ENCODE peak calls at places on chromosomes 4 and X, in nine cellular contexts. One of them, this sample, is unnamed.

GRCh38 chr4:107897823-107898222 is 33.5 kb upstream of the CYP2U1 start:
- DNase-seq in H54: no peak
- DNase-seq in stomach: no peak
- DNase-seq in ovary: no peak
- DNase-seq in lower leg skin: no peak
- DNase-seq in transverse colon: no peak
- DNase-seq in HepG2: no peak
- DNase-seq in tibial nerve: no peak
- DNase-seq in Peyer's patch: no peak
- DNase-seq in this sample: no peak

GRCh38 chrX:154890990-154891639 is 5.0 kb downstream of the F8A1 start:
- DNase-seq in H54: no peak
- DNase-seq in stomach: no peak
- DNase-seq in ovary: no peak
- DNase-seq in lower leg skin: no peak
- DNase-seq in transverse colon: no peak
- DNase-seq in HepG2: no peak
- DNase-seq in tibial nerve: no peak
- DNase-seq in Peyer's patch: no peak
- DNase-seq in this sample: no peak

GRCh38 chrX:35040871-35041270 is 98.3 kb downstream of the FAM47B start:
- DNase-seq in H54: no peak
- DNase-seq in stomach: no peak
- DNase-seq in ovary: no peak
- DNase-seq in lower leg skin: no peak
- DNase-seq in transverse colon: no peak
- DNase-seq in HepG2: no peak
- DNase-seq in tibial nerve: no peak
- DNase-seq in Peyer's patch: no peak
- DNase-seq in this sample: no peak

GRCh38 chr4:25367004-25367621 is 9.9 kb upstream of the ANAPC4 start:
- DNase-seq in H54: no peak
- DNase-seq in stomach: no peak
- DNase-seq in ovary: no peak
- DNase-seq in lower leg skin: no peak
- DNase-seq in transverse colon: no peak
- DNase-seq in HepG2: no peak
- DNase-seq in tibial nerve: no peak
- DNase-seq in Peyer's patch: no peak
- DNase-seq in this sample: peak; percentile 74

GRCh38 chrX:136176399-136176825 is 29.1 kb downstream of the FHL1 start:
- DNase-seq in H54: no peak
- DNase-seq in stomach: no peak
- DNase-seq in ovary: peak; percentile 33
- DNase-seq in lower leg skin: no peak
- DNase-seq in transverse colon: no peak
- DNase-seq in HepG2: no peak
- DNase-seq in tibial nerve: no peak
- DNase-seq in Peyer's patch: no peak
- DNase-seq in this sample: no peak

GRCh38 chr4:113641025-113641431 is 120.5 kb downstream of the CAMK2D start:
- DNase-seq in H54: no peak
- DNase-seq in stomach: no peak
- DNase-seq in ovary: no peak
- DNase-seq in lower leg skin: no peak
- DNase-seq in transverse colon: no peak
- DNase-seq in HepG2: peak; percentile 89
- DNase-seq in tibial nerve: no peak
- DNase-seq in Peyer's patch: no peak
- DNase-seq in this sample: no peak

GRCh38 chr4:72314869-72315268 is 254.2 kb downstream of the ADAMTS3 start:
- DNase-seq in H54: no peak
- DNase-seq in stomach: no peak
- DNase-seq in ovary: no peak
- DNase-seq in lower leg skin: peak; percentile 20
- DNase-seq in transverse colon: no peak
- DNase-seq in HepG2: no peak
- DNase-seq in tibial nerve: no peak
- DNase-seq in Peyer's patch: no peak
- DNase-seq in this sample: peak; percentile 6

GRCh38 chrX:66013195-66013816 is 26.6 kb downstream of the VSIG4 start:
- DNase-seq in H54: no peak
- DNase-seq in stomach: no peak
- DNase-seq in ovary: no peak
- DNase-seq in lower leg skin: no peak
- DNase-seq in transverse colon: no peak
- DNase-seq in HepG2: no peak
- DNase-seq in tibial nerve: no peak
- DNase-seq in Peyer's patch: peak; percentile 44
- DNase-seq in this sample: no peak

GRCh38 chr4:1508161-1509160 is 102.2 kb upstream of the NKX1-1 start:
- DNase-seq in H54: no peak
- DNase-seq in stomach: no peak
- DNase-seq in ovary: no peak
- DNase-seq in lower leg skin: no peak
- DNase-seq in transverse colon: no peak
- DNase-seq in HepG2: no peak
- DNase-seq in tibial nerve: no peak
- DNase-seq in Peyer's patch: no peak
- DNase-seq in this sample: no peak

GRCh38 chrX:10833299-10834169 is 213.1 kb upstream of the MID1 start:
- DNase-seq in H54: no peak
- DNase-seq in stomach: peak; percentile 58
- DNase-seq in ovary: peak; percentile 11
- DNase-seq in lower leg skin: peak; percentile 13
- DNase-seq in transverse colon: peak; percentile 70
- DNase-seq in HepG2: peak; percentile 10
- DNase-seq in tibial nerve: no peak
- DNase-seq in Peyer's patch: no peak
- DNase-seq in this sample: peak; percentile 4

GRCh38 chrX:46140272-46140671 is 404.9 kb downstream of the ZNF674 start:
- DNase-seq in H54: no peak
- DNase-seq in stomach: no peak
- DNase-seq in ovary: no peak
- DNase-seq in lower leg skin: no peak
- DNase-seq in transverse colon: no peak
- DNase-seq in HepG2: no peak
- DNase-seq in tibial nerve: no peak
- DNase-seq in Peyer's patch: no peak
- DNase-seq in this sample: no peak

GRCh38 chrX:102606115-102606514 is 6.8 kb downstream of the ARMCX5 start:
- DNase-seq in H54: no peak
- DNase-seq in stomach: no peak
- DNase-seq in ovary: no peak
- DNase-seq in lower leg skin: no peak
- DNase-seq in transverse colon: no peak
- DNase-seq in HepG2: no peak
- DNase-seq in tibial nerve: no peak
- DNase-seq in Peyer's patch: no peak
- DNase-seq in this sample: no peak

GRCh38 chr4:76969493-76969892 is 19.9 kb downstream of the SEPTIN11 start:
- DNase-seq in H54: no peak
- DNase-seq in stomach: no peak
- DNase-seq in ovary: no peak
- DNase-seq in lower leg skin: no peak
- DNase-seq in transverse colon: no peak
- DNase-seq in HepG2: no peak
- DNase-seq in tibial nerve: no peak
- DNase-seq in Peyer's patch: no peak
- DNase-seq in this sample: no peak

GRCh38 chrX:71111141-71111843 is at the start of gene IL2RG:
- DNase-seq in H54: no peak
- DNase-seq in stomach: peak; percentile 46
- DNase-seq in ovary: no peak
- DNase-seq in lower leg skin: no peak
- DNase-seq in transverse colon: peak; percentile 72
- DNase-seq in HepG2: no peak
- DNase-seq in tibial nerve: no peak
- DNase-seq in Peyer's patch: peak; percentile 85
- DNase-seq in this sample: peak; percentile 8

GRCh38 chr4:71338846-71339593 is at the start of gene SLC4A4:
- DNase-seq in H54: no peak
- DNase-seq in stomach: no peak
- DNase-seq in ovary: no peak
- DNase-seq in lower leg skin: no peak
- DNase-seq in transverse colon: no peak
- DNase-seq in HepG2: no peak
- DNase-seq in tibial nerve: no peak
- DNase-seq in Peyer's patch: no peak
- DNase-seq in this sample: no peak

GRCh38 chr4:163048447-163048846 is 118.2 kb downstream of the NAF1 start:
- DNase-seq in H54: no peak
- DNase-seq in stomach: peak; percentile 26
- DNase-seq in ovary: no peak
- DNase-seq in lower leg skin: no peak
- DNase-seq in transverse colon: peak; percentile 13
- DNase-seq in HepG2: peak; percentile 21
- DNase-seq in tibial nerve: no peak
- DNase-seq in Peyer's patch: no peak
- DNase-seq in this sample: peak; percentile 42

GRCh38 chrX:130738638-130739195 is 164.3 kb downstream of the ENOX2 start:
- DNase-seq in H54: no peak
- DNase-seq in stomach: no peak
- DNase-seq in ovary: no peak
- DNase-seq in lower leg skin: no peak
- DNase-seq in transverse colon: no peak
- DNase-seq in HepG2: no peak
- DNase-seq in tibial nerve: no peak
- DNase-seq in Peyer's patch: no peak
- DNase-seq in this sample: no peak

GRCh38 chrX:13223868-13224555 is 95.8 kb downstream of the ATXN3L start:
- DNase-seq in H54: no peak
- DNase-seq in stomach: no peak
- DNase-seq in ovary: no peak
- DNase-seq in lower leg skin: peak; percentile 15
- DNase-seq in transverse colon: no peak
- DNase-seq in HepG2: peak; percentile 39
- DNase-seq in tibial nerve: no peak
- DNase-seq in Peyer's patch: no peak
- DNase-seq in this sample: no peak

GRCh38 chr4:149723065-149723464 is 92.6 kb downstream of the IQCM start:
- DNase-seq in H54: no peak
- DNase-seq in stomach: no peak
- DNase-seq in ovary: no peak
- DNase-seq in lower leg skin: no peak
- DNase-seq in transverse colon: no peak
- DNase-seq in HepG2: no peak
- DNase-seq in tibial nerve: no peak
- DNase-seq in Peyer's patch: no peak
- DNase-seq in this sample: no peak

GRCh38 chrX:40912576-40912975 is 172.7 kb upstream of the USP9X start:
- DNase-seq in H54: no peak
- DNase-seq in stomach: no peak
- DNase-seq in ovary: no peak
- DNase-seq in lower leg skin: no peak
- DNase-seq in transverse colon: no peak
- DNase-seq in HepG2: no peak
- DNase-seq in tibial nerve: no peak
- DNase-seq in Peyer's patch: no peak
- DNase-seq in this sample: no peak

GRCh38 chr4:25234390-25235367 is 846 bp downstream of the PI4K2B start:
- DNase-seq in H54: peak; percentile 28
- DNase-seq in stomach: peak; percentile 59
- DNase-seq in ovary: peak; percentile 45
- DNase-seq in lower leg skin: peak; percentile 23
- DNase-seq in transverse colon: peak; percentile 42
- DNase-seq in HepG2: peak; percentile 89
- DNase-seq in tibial nerve: no peak
- DNase-seq in Peyer's patch: peak; percentile 32
- DNase-seq in this sample: peak; percentile 89

GRCh38 chr4:102344520-102344954 is 745 bp downstream of the SLC39A8 start:
- DNase-seq in H54: peak; percentile 29
- DNase-seq in stomach: peak; percentile 58
- DNase-seq in ovary: peak; percentile 61
- DNase-seq in lower leg skin: peak; percentile 33
- DNase-seq in transverse colon: peak; percentile 71
- DNase-seq in HepG2: no peak
- DNase-seq in tibial nerve: no peak
- DNase-seq in Peyer's patch: peak; percentile 62
- DNase-seq in this sample: peak; percentile 92
- TF ChIP-seq POLR2A in H54: peak; percentile 36
- TF ChIP-seq POLR2A in stomach: no peak
- TF ChIP-seq POLR2A in ovary: no peak
- TF ChIP-seq POLR2A in lower leg skin: no peak
- TF ChIP-seq POLR2A in transverse colon: peak; percentile 14
- TF ChIP-seq POLR2A in HepG2: no peak
- TF ChIP-seq POLR2A in tibial nerve: peak; percentile 9
- TF ChIP-seq POLR2A in Peyer's patch: peak; percentile 30
- TF ChIP-seq POLR2A in this sample: no peak

DNA sequence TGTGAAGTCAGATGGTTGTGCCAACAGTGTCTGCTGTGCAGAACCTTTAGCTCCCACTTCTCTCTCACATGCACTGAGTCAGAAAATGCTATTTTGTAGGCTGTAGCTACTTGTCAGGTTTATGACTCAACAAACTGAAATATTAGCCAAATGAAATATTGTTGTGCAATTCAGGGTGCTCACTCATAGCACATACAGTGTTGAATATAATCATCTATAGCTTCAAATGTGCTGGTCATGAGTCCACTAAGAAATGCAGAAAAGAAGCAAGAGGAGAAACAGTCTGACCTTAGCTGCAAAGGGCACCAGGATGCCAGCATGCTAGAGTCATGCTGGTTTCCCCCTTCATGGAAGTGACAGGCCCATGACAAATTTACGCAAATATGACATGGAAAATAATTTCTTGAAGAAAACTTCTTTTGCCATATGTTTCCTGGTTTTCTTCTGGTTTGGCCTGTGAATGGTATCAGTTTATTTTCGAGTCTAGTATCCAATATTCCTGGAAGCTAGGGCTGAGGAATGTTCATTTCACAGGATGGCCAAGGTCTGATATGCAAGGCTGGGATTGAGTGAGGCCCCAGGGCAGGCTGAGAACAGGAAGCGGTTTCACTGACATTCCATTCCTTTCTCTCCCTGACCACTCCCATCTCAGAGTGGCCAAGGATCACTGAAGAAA is 10.3 kb upstream of the CXCL2 start:
- DNase-seq in H54: no peak
- DNase-seq in stomach: no peak
- DNase-seq in ovary: no peak
- DNase-seq in lower leg skin: peak; percentile 33
- DNase-seq in transverse colon: peak; percentile 27
- DNase-seq in HepG2: no peak
- DNase-seq in tibial nerve: no peak
- DNase-seq in Peyer's patch: no peak
- DNase-seq in this sample: peak; percentile 62
- TF ChIP-seq POLR2A in H54: no peak
- TF ChIP-seq POLR2A in stomach: no peak
- TF ChIP-seq POLR2A in ovary: no peak
- TF ChIP-seq POLR2A in lower leg skin: no peak
- TF ChIP-seq POLR2A in transverse colon: no peak
- TF ChIP-seq POLR2A in HepG2: no peak
- TF ChIP-seq POLR2A in tibial nerve: no peak
- TF ChIP-seq POLR2A in Peyer's patch: no peak
- TF ChIP-seq POLR2A in this sample: no peak

GRCh38 chr4:160811956-160812355 is 1351.8 kb downstream of the FSTL5 start:
- DNase-seq in H54: no peak
- DNase-seq in stomach: no peak
- DNase-seq in ovary: no peak
- DNase-seq in lower leg skin: no peak
- DNase-seq in transverse colon: no peak
- DNase-seq in HepG2: no peak
- DNase-seq in tibial nerve: no peak
- DNase-seq in Peyer's patch: no peak
- DNase-seq in this sample: no peak
- TF ChIP-seq POLR2A in H54: no peak
- TF ChIP-seq POLR2A in stomach: no peak
- TF ChIP-seq POLR2A in ovary: no peak
- TF ChIP-seq POLR2A in lower leg skin: no peak
- TF ChIP-seq POLR2A in transverse colon: no peak
- TF ChIP-seq POLR2A in HepG2: no peak
- TF ChIP-seq POLR2A in tibial nerve: no peak
- TF ChIP-seq POLR2A in Peyer's patch: no peak
- TF ChIP-seq POLR2A in this sample: no peak

GRCh38 chr4:7876096-7876993 is 63.3 kb downstream of the AFAP1 start:
- DNase-seq in H54: no peak
- DNase-seq in stomach: no peak
- DNase-seq in ovary: no peak
- DNase-seq in lower leg skin: no peak
- DNase-seq in transverse colon: no peak
- DNase-seq in HepG2: peak; percentile 55
- DNase-seq in tibial nerve: no peak
- DNase-seq in Peyer's patch: no peak
- DNase-seq in this sample: no peak
- TF ChIP-seq POLR2A in H54: no peak
- TF ChIP-seq POLR2A in stomach: no peak
- TF ChIP-seq POLR2A in ovary: no peak
- TF ChIP-seq POLR2A in lower leg skin: no peak
- TF ChIP-seq POLR2A in transverse colon: no peak
- TF ChIP-seq POLR2A in HepG2: no peak
- TF ChIP-seq POLR2A in tibial nerve: no peak
- TF ChIP-seq POLR2A in Peyer's patch: no peak
- TF ChIP-seq POLR2A in this sample: no peak